ENCODE peak calls at places on chromosomes 16 and 17, in six cellular contexts. F is K562, G is transverse colon, Z is suprapubic skin, T is upper lobe of left lung, I is SK-N-SH. E is an unnamed sample.

GRCh38 chr17:45936610-45937009 is 42.3 kb downstream of the MAPT start:
- DNase-seq in Z (no peak), G (no peak), F (no peak), I (peak), T (no peak), E (no peak)

GRCh38 chr17:20300399-20301037 is 166.8 kb downstream of the LGALS9B start:
- DNase-seq in T (no peak), G (no peak), I (no peak), Z (no peak), F (no peak), E (no peak)

GRCh38 chr16:49623501-49624266 is 232.2 kb downstream of the ZNF423 start:
- DNase-seq in T (no peak), G (no peak), F (no peak), Z (peak), I (no peak), E (no peak)

GRCh38 chr17:44804301-44805061 is 25.6 kb downstream of the GJC1 start:
- DNase-seq in T (no peak), G (peak), F (no peak), Z (no peak), I (no peak), E (no peak)

GRCh38 chr17:48259710-48260291 is 152.2 kb downstream of the SNX11 start:
- DNase-seq in I (no peak), G (no peak), F (peak), Z (no peak), T (no peak), E (no peak)

GRCh38 chr16:82045471-82046178 is 10.6 kb downstream of the HSD17B2 start:
- DNase-seq in I (no peak), T (no peak), G (no peak), F (no peak), Z (peak), E (no peak)

GRCh38 chr17:33980193-33980592 is 274.9 kb upstream of the CCL2 start:
- DNase-seq in G (no peak), F (no peak), Z (no peak), T (no peak), I (no peak), E (no peak)

GRCh38 chr16:58494981-58495860 is 4.7 kb upstream of the NDRG4 start:
- DNase-seq in T (no peak), I (peak), G (peak), F (peak), Z (no peak), E (peak)

GRCh38 chr16:79310734-79311133 is 289.8 kb downstream of the MAF start:
- DNase-seq in G (no peak), Z (no peak), T (no peak), F (no peak), I (no peak), E (peak)

GRCh38 chr16:9192746-9193145 is 101.3 kb downstream of the HAPSTR1 start:
- DNase-seq in G (no peak), Z (no peak), F (no peak), T (no peak), I (no peak), E (no peak)

GRCh38 chr16:70767377-70768204 is 33.4 kb downstream of the VAC14 start:
- DNase-seq in T (no peak), G (no peak), Z (no peak), I (no peak), F (no peak), E (no peak)

GRCh38 chr17:44911133-44912001 is 3.9 kb downstream of the GFAP start:
- DNase-seq in F (peak), T (peak), Z (no peak), G (peak), I (peak), E (peak)

GRCh38 chr16:29663020-29663828 is at the start of gene SPN:
- DNase-seq in G (peak), Z (no peak), T (no peak), I (no peak), F (peak), E (no peak)

DNA sequence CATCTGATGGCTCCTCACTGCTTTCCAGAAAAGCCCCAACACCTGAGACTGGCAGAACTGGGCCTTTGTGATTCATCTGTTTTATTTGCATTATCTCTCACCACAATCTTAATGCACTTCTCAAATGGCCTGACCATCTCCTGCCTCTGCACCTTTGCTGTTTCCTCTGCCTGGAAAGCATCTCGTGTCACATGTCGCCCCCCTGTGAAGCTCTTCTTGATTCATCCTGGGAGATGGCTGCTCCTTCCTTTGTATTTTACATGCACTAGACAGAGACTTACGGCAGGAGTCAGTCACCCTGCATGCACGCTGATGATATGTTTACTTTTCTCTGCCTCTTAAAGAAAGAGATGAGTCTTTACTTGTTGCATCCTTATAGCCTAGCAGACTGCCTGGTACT is 30.0 kb downstream of the HNF1B start:
- DNase-seq in F (no peak), G (no peak), Z (no peak), T (no peak), I (no peak), E (no peak)
- TF ChIP-seq POLR2AphosphoS5 in F (no peak), G (no peak), Z (no peak), T (no peak), I (no peak), E (no peak)

GRCh38 chr17:2755941-2756724 is 6.7 kb upstream of the CCDC92B start:
- DNase-seq in F (no peak), I (no peak), T (no peak), Z (no peak), G (no peak), E (no peak)
- TF ChIP-seq CTCF in F (no peak), I (no peak), T (no peak), Z (no peak), G (no peak), E (no peak)

DNA sequence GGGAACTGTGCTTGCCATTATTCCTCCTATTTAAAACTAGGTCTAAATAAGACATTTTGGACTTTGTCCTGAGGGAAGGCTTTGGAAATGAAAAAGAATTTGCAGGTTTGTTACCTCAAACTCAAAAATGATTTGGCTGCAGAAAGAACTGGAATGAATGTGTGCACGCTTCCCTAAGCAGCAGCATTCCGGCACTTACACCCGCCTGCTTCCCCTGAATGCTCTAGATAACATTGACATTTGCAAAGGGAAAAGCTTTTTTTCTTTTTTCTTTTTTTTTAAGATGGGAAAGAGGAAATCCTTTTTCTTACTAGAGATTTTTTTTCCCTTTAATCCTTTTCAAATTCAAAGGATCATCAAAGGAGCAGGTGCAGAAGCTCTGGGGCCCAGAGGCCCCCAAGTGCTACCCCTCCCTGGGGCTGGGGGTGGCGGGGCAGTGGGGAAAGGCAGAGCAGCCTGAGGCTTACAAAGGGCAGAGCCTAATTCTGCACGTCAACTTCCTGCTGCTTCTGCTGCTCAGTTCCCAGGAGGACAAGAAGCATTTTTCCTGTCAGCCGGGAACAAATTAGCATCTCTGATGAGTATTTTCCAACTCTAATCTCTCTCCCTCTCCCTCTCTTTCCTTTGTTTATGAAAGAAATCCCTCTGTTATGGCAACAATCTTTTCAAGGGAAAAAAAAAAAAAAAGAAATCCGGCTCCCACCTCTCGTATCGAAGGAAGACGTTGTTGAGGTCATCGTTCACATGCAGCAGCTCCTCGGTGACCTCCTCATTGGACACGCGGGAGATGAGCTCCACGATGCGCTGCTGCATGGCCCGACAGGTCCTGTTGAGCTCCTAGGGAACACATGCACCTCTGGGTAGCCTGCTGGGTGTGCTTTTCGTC is 32.1 kb upstream of the SREBF1 start:
- DNase-seq in F (no peak), G (no peak), T (no peak), Z (no peak), I (no peak), E (no peak)
- TF ChIP-seq EP300 in F (no peak), G (no peak), T (no peak), Z (no peak), I (no peak), E (no peak)

DNA sequence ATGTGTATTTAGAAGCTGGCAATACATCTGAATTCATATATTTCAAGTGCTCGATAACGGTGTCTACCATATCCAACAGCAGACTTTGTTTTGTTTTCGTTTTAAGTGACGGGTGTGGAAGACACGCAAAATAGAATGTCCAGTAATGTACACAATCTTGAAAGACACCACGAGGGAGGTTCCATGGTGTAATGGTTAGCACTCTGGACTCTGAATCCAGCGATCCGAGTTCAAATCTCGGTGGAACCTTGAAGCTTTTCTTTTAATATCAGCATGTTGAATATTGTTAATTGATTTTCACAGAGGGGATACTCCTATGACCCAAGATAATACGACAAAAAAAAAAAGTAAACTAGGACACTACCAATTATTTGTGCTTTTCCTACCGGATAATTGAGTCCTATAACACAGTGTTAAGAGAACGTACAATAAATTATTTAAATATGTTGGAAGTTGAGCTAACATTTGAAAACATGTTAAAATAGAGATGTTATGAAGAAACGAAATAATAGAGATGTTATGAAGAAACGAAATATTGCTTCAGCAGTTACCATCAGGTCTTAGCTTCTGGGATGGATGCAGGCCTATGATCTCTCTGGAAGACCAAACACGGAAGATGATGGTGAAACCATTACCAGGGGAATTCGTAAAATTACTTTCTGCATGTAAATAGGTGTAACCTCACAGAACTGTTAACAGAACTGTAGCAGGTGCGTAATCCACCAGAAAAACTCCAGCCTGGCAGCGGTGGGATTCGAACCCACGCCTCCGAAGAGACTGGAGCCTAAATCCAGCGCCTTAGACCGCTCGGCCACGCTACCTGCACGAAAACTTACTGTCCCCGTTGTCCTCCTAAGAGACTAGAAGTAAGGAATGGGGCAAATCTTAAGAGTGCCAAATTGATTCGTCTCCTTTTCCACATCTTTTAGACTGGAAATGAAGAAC is 1.5 kb upstream of the ALOXE3 start:
- DNase-seq in I (peak), Z (no peak), F (no peak), T (no peak), G (peak), E (peak)
- TF ChIP-seq POLR2AphosphoS5 in I (no peak), Z (peak), F (no peak), T (peak), G (no peak), E (no peak)

DNA sequence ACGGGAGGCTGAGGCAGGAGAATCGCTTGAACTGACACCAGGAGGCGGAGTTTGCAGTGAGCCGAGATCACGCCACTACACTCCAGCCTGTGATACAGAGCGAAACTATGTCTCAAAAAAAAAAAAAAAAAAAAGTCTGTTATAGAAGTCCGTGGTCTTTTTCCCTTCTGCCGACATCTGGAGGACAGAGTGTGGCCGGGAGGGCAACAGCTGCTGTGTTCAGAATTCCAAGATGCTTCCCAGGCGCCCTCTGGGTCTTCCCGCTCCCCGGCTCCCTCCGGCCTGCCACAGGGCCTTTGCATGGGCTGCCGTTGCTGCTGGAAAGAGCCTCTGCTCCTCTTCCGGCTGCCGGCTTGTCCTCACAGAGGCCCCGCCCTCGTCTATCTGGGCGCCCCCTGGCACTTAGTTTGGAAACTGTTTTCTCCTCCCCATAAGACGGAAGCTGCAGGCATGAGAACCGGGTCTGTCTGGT is 2.4 kb upstream of the CACNA1H start:
- DNase-seq in F (peak), G (no peak), T (peak), Z (no peak), I (no peak), E (no peak)
- TF ChIP-seq CTCF in F (peak), G (no peak), T (no peak), Z (no peak), I (no peak), E (no peak)

DNA sequence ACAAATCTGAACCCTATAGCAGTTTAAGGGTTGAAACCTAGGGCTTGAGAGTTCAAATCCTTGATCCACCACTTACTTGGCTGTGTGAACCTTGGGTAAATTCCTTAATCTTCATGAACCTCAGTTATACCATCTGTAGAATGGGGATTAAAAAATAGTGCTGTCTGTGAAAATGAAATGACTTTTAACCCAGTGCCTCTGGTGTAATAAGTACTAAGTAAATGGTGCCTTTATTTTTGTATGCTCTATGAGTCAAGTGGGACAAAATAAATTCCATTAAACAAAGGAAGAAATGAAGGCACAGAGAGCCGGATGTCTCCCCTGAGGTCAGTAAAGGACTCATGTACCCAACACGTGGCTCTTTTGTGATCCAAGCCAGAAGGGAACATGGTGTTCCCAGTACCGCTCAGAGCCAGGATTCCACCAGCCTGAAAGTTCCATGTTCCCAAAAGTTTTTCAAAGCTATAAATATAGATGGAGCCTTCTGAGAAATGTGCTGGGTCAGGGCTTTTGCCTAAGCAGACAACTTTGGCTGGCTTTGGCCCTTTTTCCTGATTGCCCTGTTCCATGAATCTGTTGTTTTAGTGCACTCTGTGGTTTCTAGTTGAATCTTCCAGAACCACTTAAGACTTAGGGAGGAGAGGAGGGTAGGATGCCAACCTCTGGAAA is 128.7 kb upstream of the HS3ST2 start:
- DNase-seq in T (no peak), F (no peak), Z (peak), I (no peak), G (peak), E (no peak)
- TF ChIP-seq EP300 in T (peak), F (no peak), Z (peak), I (no peak), G (peak), E (peak)

GRCh38 chr16:51553314-51553713 is 402.2 kb upstream of the SALL1 start:
- DNase-seq in G (no peak), I (no peak), F (no peak), Z (no peak), T (no peak), E (no peak)

GRCh38 chr16:51557670-51558069 is 406.6 kb upstream of the SALL1 start:
- DNase-seq in G (no peak), Z (no peak), I (no peak), T (no peak), F (no peak), E (no peak)

GRCh38 chr16:51553910-51554309 is 402.8 kb upstream of the SALL1 start:
- DNase-seq in Z (no peak), F (no peak), G (no peak), I (no peak), T (no peak), E (no peak)

DNA sequence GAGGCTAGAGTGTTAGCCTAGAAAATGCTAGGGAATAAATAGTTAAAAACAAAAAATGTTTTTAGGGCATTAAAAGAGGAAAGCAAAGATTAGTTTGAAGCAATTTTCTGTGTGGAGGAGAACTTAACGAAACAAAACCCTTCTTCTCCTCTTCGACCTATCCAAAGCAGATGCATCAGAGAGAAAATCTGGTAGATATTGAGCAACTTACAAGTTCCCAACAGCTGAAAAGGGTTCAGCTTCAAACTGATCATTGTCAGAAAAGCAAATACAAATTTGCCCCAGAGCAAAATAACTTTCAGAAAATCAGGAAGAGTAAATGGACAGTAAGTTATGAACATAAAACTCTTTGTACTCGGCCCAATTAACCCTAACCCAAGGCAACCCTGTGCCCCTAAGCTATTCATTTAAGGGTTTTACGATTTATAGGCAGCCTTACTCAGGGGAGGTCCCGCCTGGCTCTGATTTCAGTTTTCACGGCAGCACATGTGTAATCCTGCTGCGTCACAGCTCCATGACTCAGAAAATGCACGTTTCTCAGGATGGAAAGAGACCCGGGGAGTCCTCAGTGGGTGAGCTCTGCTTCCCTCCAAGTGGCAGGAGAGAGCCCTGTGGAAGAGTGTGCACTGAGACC is 405.7 kb upstream of the SALL1 start:
- DNase-seq in G (peak), F (no peak), I (no peak), Z (no peak), T (no peak), E (no peak)
- TF ChIP-seq POLR2AphosphoS5 in G (no peak), F (no peak), I (no peak), Z (no peak), T (no peak), E (no peak)

DNA sequence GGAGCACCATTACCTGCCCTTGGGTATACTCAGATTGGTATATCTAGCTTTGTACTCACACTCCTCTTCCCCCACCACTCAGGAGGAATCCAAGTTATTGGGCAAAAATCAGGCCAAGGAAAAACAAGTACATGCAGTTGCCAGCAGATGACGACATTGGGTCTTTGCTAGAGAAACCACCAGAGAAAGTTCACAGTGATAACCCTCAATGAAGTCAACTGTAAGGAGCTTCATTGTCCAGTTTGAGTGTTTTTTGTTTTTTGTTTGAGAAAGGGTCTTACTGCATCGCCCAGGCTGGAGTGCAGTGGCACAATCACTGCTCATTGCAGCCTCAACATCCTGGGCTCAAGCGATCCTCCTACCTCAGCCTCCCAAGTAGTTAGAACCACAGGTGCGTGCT is 34.6 kb upstream of the TOX3 start:
- DNase-seq in F (no peak), T (no peak), I (no peak), G (no peak), Z (no peak), E (no peak)
- TF ChIP-seq CTCF in F (no peak), T (no peak), I (no peak), G (no peak), Z (no peak), E (no peak)

E was measured in stomach.